ENCODE peak calls at places on chromosomes 5 and 9, in nine cellular contexts. Z is foreskin fibroblast; O is ovary; L is retina; I is adrenal gland; T is ELR; G is NCI-H2081 treated with DMSO at 0.1 percent for 48 hours; X is activated T-cell treated with anti-CD3 and anti-CD28 coated beads, Interleukin-2, amount 50 U/mL, for 72 hours; Q is EL. W is an unnamed sample.

GRCh38 chr5:54837939-54838457 is 147.4 kb downstream of the ESM1 start:
- DNase-seq in Z (no peak), O (no peak), L (no peak), I (no peak), T (no peak), G (no peak), X (no peak), Q (no peak), W (no peak)

GRCh38 chr9:86749530-86750275 is 197.6 kb downstream of the GAS1 start:
- DNase-seq in Z (peak; percentile 89), O (no peak), L (no peak), I (peak; percentile 60), T (peak; percentile 35), G (no peak), X (no peak), Q (peak; percentile 66), W (no peak)

GRCh38 chr5:57174128-57174849 is 430 bp downstream of the GPBP1 start:
- DNase-seq in Z (peak; percentile 48), O (no peak), L (no peak), I (peak; percentile 55), T (peak; percentile 56), G (no peak), X (no peak), Q (peak; percentile 40), W (no peak)

GRCh38 chr9:113522419-113522818 is 58.9 kb downstream of the RGS3 start:
- DNase-seq in Z (no peak), O (no peak), L (no peak), I (no peak), T (no peak), G (no peak), X (no peak), Q (no peak), W (no peak)

GRCh38 chr9:99936947-99937587 is 30.6 kb downstream of the STX17 start:
- DNase-seq in Z (no peak), O (no peak), L (no peak), I (no peak), T (no peak), G (no peak), X (no peak), Q (no peak), W (no peak)

GRCh38 chr9:92723299-92723625 is 41.4 kb downstream of the BICD2 start:
- DNase-seq in Z (peak; percentile 45), O (no peak), L (no peak), I (no peak), T (peak; percentile 22), G (no peak), X (no peak), Q (no peak), W (no peak)

GRCh38 chr9:76704601-76705204 is 59.5 kb upstream of the PCA3 start:
- DNase-seq in Z (peak; percentile 91), O (no peak), L (peak; percentile 56), I (peak; percentile 14), T (peak; percentile 81), G (peak; percentile 64), X (peak; percentile 3), Q (peak; percentile 78), W (no peak)

GRCh38 chr9:24391095-24391494 is 154.6 kb downstream of the IZUMO3 start:
- DNase-seq in Z (no peak), O (no peak), L (no peak), I (no peak), T (no peak), G (no peak), X (no peak), Q (no peak), W (no peak)

GRCh38 chr5:175741556-175741955 is 83.7 kb downstream of the HRH2 start:
- DNase-seq in Z (no peak), O (no peak), L (no peak), I (no peak), T (no peak), G (no peak), X (no peak), Q (no peak), W (no peak)

GRCh38 chr5:53418844-53419243 is 61.6 kb upstream of the FST start:
- DNase-seq in Z (peak; percentile 94), O (no peak), L (no peak), I (no peak), T (peak; percentile 100), G (no peak), X (no peak), Q (peak; percentile 96), W (no peak)

GRCh38 chr9:129235931-129236331 is 57.9 kb upstream of the IER5L start:
- DNase-seq in Z (no peak), O (no peak), L (no peak), I (no peak), T (no peak), G (no peak), X (peak; percentile 56), Q (no peak), W (no peak)

GRCh38 chr5:147912015-147912414 is 5.7 kb upstream of the C5orf46 start:
- DNase-seq in Z (no peak), O (no peak), L (no peak), I (no peak), T (no peak), G (no peak), X (no peak), Q (no peak), W (no peak)

W was measured in cortex of kidney.